ENCODE peak calls at places on chromosomes 7 and 10, in five cellular contexts. One of them, this sample, is unnamed.

GRCh38 chr10:6202684-6203330 is at the start of gene PFKFB3:
- DNase-seq in coronary artery: peak; percentile 97
- DNase-seq in WTC11: peak; percentile 97
- DNase-seq in hypothalamus: peak; percentile 94
- DNase-seq in ecto neural progenitor cell: peak; percentile 98
- DNase-seq in this sample: peak; percentile 98

GRCh38 chr10:102617041-102617440 is 27.2 kb upstream of the TRIM8 start:
- DNase-seq in WTC11: no peak
- DNase-seq in ecto neural progenitor cell: no peak
- DNase-seq in coronary artery: no peak
- DNase-seq in hypothalamus: no peak
- DNase-seq in this sample: no peak

GRCh38 chr10:71090330-71090729 is 122.0 kb upstream of the UNC5B start:
- DNase-seq in ecto neural progenitor cell: no peak
- DNase-seq in WTC11: no peak
- DNase-seq in hypothalamus: no peak
- DNase-seq in coronary artery: peak; percentile 50
- DNase-seq in this sample: no peak

GRCh38 chr7:37920305-37920618 is 178 bp upstream of the EPDR1 start:
- DNase-seq in ecto neural progenitor cell: no peak
- DNase-seq in coronary artery: no peak
- DNase-seq in hypothalamus: no peak
- DNase-seq in WTC11: no peak
- DNase-seq in this sample: no peak

GRCh38 chr7:153939177-153939576 is 113.0 kb upstream of the DPP6 start:
- DNase-seq in coronary artery: peak; percentile 7
- DNase-seq in hypothalamus: no peak
- DNase-seq in WTC11: no peak
- DNase-seq in ecto neural progenitor cell: no peak
- DNase-seq in this sample: no peak

GRCh38 chr7:2701406-2701805 is 13.4 kb downstream of the AMZ1 start:
- DNase-seq in hypothalamus: no peak
- DNase-seq in WTC11: no peak
- DNase-seq in ecto neural progenitor cell: no peak
- DNase-seq in coronary artery: no peak
- DNase-seq in this sample: no peak

GRCh38 chr7:46145412-46145811 is 224.3 kb upstream of the IGFBP3 start:
- DNase-seq in hypothalamus: no peak
- DNase-seq in WTC11: peak; percentile 59
- DNase-seq in ecto neural progenitor cell: no peak
- DNase-seq in coronary artery: no peak
- DNase-seq in this sample: no peak

GRCh38 chr7:102149416-102149815 is 137.3 kb upstream of the SH2B2 start:
- DNase-seq in ecto neural progenitor cell: no peak
- DNase-seq in hypothalamus: no peak
- DNase-seq in coronary artery: no peak
- DNase-seq in WTC11: no peak
- DNase-seq in this sample: no peak

GRCh38 chr10:88897019-88897853 is 17.2 kb downstream of the STAMBPL1 start:
- DNase-seq in WTC11: no peak
- DNase-seq in hypothalamus: no peak
- DNase-seq in coronary artery: no peak
- DNase-seq in ecto neural progenitor cell: no peak
- DNase-seq in this sample: peak; percentile 10

GRCh38 chr10:89147256-89147655 is 59.9 kb downstream of the CH25H start:
- DNase-seq in hypothalamus: no peak
- DNase-seq in WTC11: no peak
- DNase-seq in ecto neural progenitor cell: no peak
- DNase-seq in coronary artery: no peak
- DNase-seq in this sample: no peak

GRCh38 chr7:4809691-4810090 is 34.3 kb downstream of the AP5Z1 start:
- DNase-seq in coronary artery: no peak
- DNase-seq in ecto neural progenitor cell: no peak
- DNase-seq in WTC11: no peak
- DNase-seq in hypothalamus: no peak
- DNase-seq in this sample: no peak

GRCh38 chr7:45885264-45885882 is 2.9 kb upstream of the IGFBP1 start:
- DNase-seq in WTC11: no peak
- DNase-seq in ecto neural progenitor cell: no peak
- DNase-seq in coronary artery: peak; percentile 31
- DNase-seq in hypothalamus: no peak
- DNase-seq in this sample: no peak

GRCh38 chr10:119393019-119393418 is 149.5 kb downstream of the RGS10 start:
- DNase-seq in ecto neural progenitor cell: no peak
- DNase-seq in WTC11: no peak
- DNase-seq in coronary artery: no peak
- DNase-seq in hypothalamus: no peak
- DNase-seq in this sample: no peak

This sample was measured in DMS53.